ENCODE peak calls at places on chromosomes 3 and 15, in ten cellular contexts. U, P, F, G, X, R, E, C, N and V are unnamed samples.

GRCh38 chr3:157566596-157566995 is 63.4 kb upstream of the VEPH1 start:
- DNase-seq in P (no peak), R (no peak), E (no peak), U (no peak), X (peak; percentile 7), N (no peak), G (no peak), C (no peak), F (no peak), V (no peak)

GRCh38 chr3:101702726-101703125 is 16.2 kb upstream of the RPL24 start:
- DNase-seq in R (no peak), G (no peak), P (no peak), U (no peak), E (no peak), C (no peak), F (no peak), N (no peak), X (peak; percentile 46), V (no peak)

GRCh38 chr3:192077795-192078497 is 617.0 kb downstream of the PYDC2 start:
- DNase-seq in N (no peak), P (no peak), E (no peak), C (no peak), U (no peak), G (no peak), X (no peak), R (no peak), F (no peak), V (no peak)

GRCh38 chr3:190519886-190520285 is 6.0 kb downstream of the IL1RAP start:
- DNase-seq in X (no peak), C (no peak), R (no peak), E (no peak), P (no peak), F (no peak), U (no peak), N (no peak), G (no peak), V (no peak)

GRCh38 chr3:39910135-39910534 is 100.7 kb downstream of the MYRIP start:
- DNase-seq in P (no peak), X (no peak), U (no peak), N (no peak), C (no peak), F (no peak), E (no peak), G (no peak), R (no peak), V (no peak)

GRCh38 chr15:81280696-81281095 is 43.2 kb downstream of the STARD5 start:
- DNase-seq in P (no peak), F (no peak), N (no peak), E (no peak), G (no peak), U (no peak), X (no peak), C (no peak), R (no peak), V (no peak)

GRCh38 chr3:194407423-194407822 is 8.4 kb upstream of the GP5 start:
- DNase-seq in X (peak; percentile 6), G (no peak), F (no peak), P (no peak), C (no peak), U (no peak), N (no peak), E (no peak), R (no peak), V (no peak)

GRCh38 chr3:101193957-101194356 is 126.4 kb downstream of the IMPG2 start:
- DNase-seq in G (no peak), C (no peak), X (peak; percentile 37), P (no peak), R (no peak), N (no peak), E (no peak), F (no peak), U (no peak), V (no peak)

GRCh38 chr3:36501568-36502075 is 121.3 kb downstream of the STAC start:
- DNase-seq in F (no peak), X (no peak), C (no peak), P (no peak), R (no peak), E (no peak), G (no peak), U (no peak), N (no peak), V (no peak)

GRCh38 chr3:137062250-137062649 is 104.5 kb downstream of the IL20RB start:
- DNase-seq in F (no peak), E (no peak), R (no peak), U (no peak), G (no peak), N (no peak), P (no peak), X (no peak), C (no peak), V (no peak)

GRCh38 chr3:127041264-127041820 is 58.4 kb downstream of the PLXNA1 start:
- DNase-seq in P (no peak), C (no peak), N (no peak), E (peak; percentile 58), R (peak; percentile 82), F (no peak), U (no peak), G (no peak), X (no peak), V (no peak)

GRCh38 chr3:143529778-143530177 is 318.5 kb downstream of the SLC9A9 start:
- DNase-seq in C (no peak), R (no peak), U (no peak), F (no peak), P (no peak), N (no peak), G (no peak), E (no peak), X (no peak), V (no peak)

GRCh38 chr3:100696161-100696560 is 13.1 kb upstream of the TFG start:
- DNase-seq in P (no peak), R (no peak), C (no peak), E (no peak), U (no peak), F (no peak), G (no peak), N (no peak), X (peak; percentile 27), V (no peak)

GRCh38 chr15:60830479-60830878 is 351.5 kb upstream of the ICE2 start:
- DNase-seq in X (no peak), E (no peak), P (no peak), R (no peak), N (no peak), C (no peak), F (peak; percentile 7), U (no peak), G (no peak), V (peak; percentile 26)

GRCh38 chr3:101038880-101039279 is 45.7 kb upstream of the ABI3BP start:
- DNase-seq in G (no peak), N (no peak), C (no peak), R (no peak), P (no peak), F (no peak), U (no peak), X (no peak), E (no peak), V (no peak)

GRCh38 chr15:85748176-85748575 is 46.5 kb downstream of the KLHL25 start:
- DNase-seq in U (no peak), N (no peak), G (no peak), E (peak; percentile 29), C (no peak), P (no peak), F (no peak), R (peak; percentile 64), X (no peak), V (no peak)

GRCh38 chr15:80562033-80562432 is 133.1 kb upstream of the ABHD17C start:
- DNase-seq in U (no peak), P (no peak), N (no peak), X (no peak), G (no peak), F (no peak), E (no peak), C (no peak), R (no peak), V (no peak)

GRCh38 chr3:69755795-69756194 is 16.5 kb downstream of the MITF start:
- DNase-seq in F (no peak), U (no peak), X (no peak), N (no peak), G (no peak), R (no peak), P (no peak), E (no peak), C (no peak), V (no peak)

GRCh38 chr3:29759443-29760033 is 478.7 kb downstream of the RBMS3 start:
- DNase-seq in F (no peak), N (no peak), R (no peak), C (no peak), P (no peak), X (peak; percentile 78), U (no peak), E (no peak), G (no peak), V (no peak)

GRCh38 chr3:62372621-62373041 is 719 bp downstream of the FEZF2 start:
- DNase-seq in G (no peak), F (no peak), C (no peak), P (no peak), R (no peak), X (no peak), U (no peak), E (peak; percentile 71), N (no peak), V (no peak)

GRCh38 chr3:114739627-114740026 is 407.5 kb downstream of the ZBTB20 start:
- DNase-seq in R (no peak), E (no peak), U (no peak), F (no peak), N (no peak), P (no peak), C (no peak), G (no peak), X (no peak), V (no peak)

GRCh38 chr3:17195856-17196604 is 311.3 kb downstream of the PLCL2 start:
- DNase-seq in U (no peak), X (no peak), P (no peak), C (peak; percentile 19), E (no peak), F (no peak), G (no peak), R (no peak), N (no peak), V (no peak)

GRCh38 chr3:37291275-37291700 is 116.9 kb upstream of the LRRFIP2 start:
- DNase-seq in P (no peak), G (no peak), E (no peak), C (no peak), F (peak; percentile 40), X (peak; percentile 79), R (no peak), N (no peak), U (no peak), V (peak; percentile 48)

GRCh38 chr15:67741313-67741712 is 84.0 kb upstream of the SKOR1 start:
- DNase-seq in P (no peak), N (no peak), U (no peak), F (no peak), G (no peak), X (no peak), R (no peak), E (no peak), C (no peak), V (no peak)

GRCh38 chr3:129867506-129868124 is 25.9 kb downstream of the TMCC1 start:
- DNase-seq in P (no peak), N (no peak), F (no peak), G (no peak), U (no peak), E (no peak), C (no peak), X (no peak), R (no peak), V (no peak)

GRCh38 chr15:45431502-45431901 is 53.2 kb upstream of the GATM start:
- DNase-seq in R (no peak), X (no peak), G (no peak), N (no peak), U (no peak), E (peak; percentile 55), C (no peak), F (no peak), P (no peak), V (no peak)

GRCh38 chr3:117788499-117788898 is 1078.9 kb downstream of the TUSC7 start:
- DNase-seq in C (no peak), N (no peak), R (no peak), X (no peak), F (no peak), E (peak; percentile 7), P (no peak), G (no peak), U (no peak), V (no peak)

GRCh38 chr15:75943713-75944215 is 40.1 kb downstream of the FBXO22 start:
- DNase-seq in P (no peak), X (peak; percentile 29), C (no peak), U (no peak), E (peak; percentile 14), N (no peak), G (no peak), R (no peak), F (no peak), V (no peak)